ENCODE peak calls at places on chromosomes 6 and 20, in four cellular contexts. One of them, this sample, is unnamed.

GRCh38 chr6:3522561-3523287 is 65.9 kb upstream of the SLC22A23 start:
- DNase-seq in T-helper 1 cell: no peak
- DNase-seq in psoas muscle: no peak
- DNase-seq in T-helper 2 cell treated with Interferon-gamma antibody and Interleukin-4, amounts not matched to agents 5 μg/mL and 100 μg/mL, for 36 hours: no peak
- DNase-seq in this sample: no peak

GRCh38 chr20:63754008-63754407 is 14.4 kb downstream of the SLC2A4RG start:
- DNase-seq in T-helper 1 cell: no peak
- DNase-seq in psoas muscle: peak
- DNase-seq in T-helper 2 cell treated with Interferon-gamma antibody and Interleukin-4, amounts not matched to agents 5 μg/mL and 100 μg/mL, for 36 hours: no peak
- DNase-seq in this sample: no peak

GRCh38 chr6:39794231-39794630 is 2.1 kb downstream of the DAAM2 start:
- DNase-seq in T-helper 1 cell: no peak
- DNase-seq in psoas muscle: no peak
- DNase-seq in T-helper 2 cell treated with Interferon-gamma antibody and Interleukin-4, amounts not matched to agents 5 μg/mL and 100 μg/mL, for 36 hours: no peak
- DNase-seq in this sample: no peak

GRCh38 chr20:41696428-41696827 is 78.3 kb upstream of the CHD6 start:
- DNase-seq in T-helper 1 cell: no peak
- DNase-seq in psoas muscle: no peak
- DNase-seq in T-helper 2 cell treated with Interferon-gamma antibody and Interleukin-4, amounts not matched to agents 5 μg/mL and 100 μg/mL, for 36 hours: no peak
- DNase-seq in this sample: no peak

GRCh38 chr20:9411833-9412232 is 102.6 kb upstream of the LAMP5 start:
- DNase-seq in T-helper 1 cell: no peak
- DNase-seq in psoas muscle: no peak
- DNase-seq in T-helper 2 cell treated with Interferon-gamma antibody and Interleukin-4, amounts not matched to agents 5 μg/mL and 100 μg/mL, for 36 hours: no peak
- DNase-seq in this sample: no peak

GRCh38 chr6:122770835-122771601 is 8.5 kb upstream of the FABP7 start:
- DNase-seq in T-helper 1 cell: no peak
- DNase-seq in psoas muscle: no peak
- DNase-seq in T-helper 2 cell treated with Interferon-gamma antibody and Interleukin-4, amounts not matched to agents 5 μg/mL and 100 μg/mL, for 36 hours: no peak
- DNase-seq in this sample: no peak

GRCh38 chr6:150409576-150410066 is 40.8 kb downstream of the IYD start:
- DNase-seq in T-helper 1 cell: no peak
- DNase-seq in psoas muscle: peak
- DNase-seq in T-helper 2 cell treated with Interferon-gamma antibody and Interleukin-4, amounts not matched to agents 5 μg/mL and 100 μg/mL, for 36 hours: no peak
- DNase-seq in this sample: no peak

GRCh38 chr6:21871831-21872230 is 278.3 kb downstream of the SOX4 start:
- DNase-seq in T-helper 1 cell: no peak
- DNase-seq in psoas muscle: no peak
- DNase-seq in T-helper 2 cell treated with Interferon-gamma antibody and Interleukin-4, amounts not matched to agents 5 μg/mL and 100 μg/mL, for 36 hours: no peak
- DNase-seq in this sample: no peak

GRCh38 chr20:32737371-32738223 is 5.7 kb downstream of the COMMD7 start:
- DNase-seq in T-helper 1 cell: no peak
- DNase-seq in psoas muscle: no peak
- DNase-seq in T-helper 2 cell treated with Interferon-gamma antibody and Interleukin-4, amounts not matched to agents 5 μg/mL and 100 μg/mL, for 36 hours: peak
- DNase-seq in this sample: no peak

GRCh38 chr6:76861403-76861802 is 601.9 kb downstream of the HTR1B start:
- DNase-seq in T-helper 1 cell: no peak
- DNase-seq in psoas muscle: no peak
- DNase-seq in T-helper 2 cell treated with Interferon-gamma antibody and Interleukin-4, amounts not matched to agents 5 μg/mL and 100 μg/mL, for 36 hours: no peak
- DNase-seq in this sample: peak

GRCh38 chr6:14857501-14857900 is 388.4 kb upstream of the JARID2 start:
- DNase-seq in T-helper 1 cell: peak
- DNase-seq in psoas muscle: peak
- DNase-seq in T-helper 2 cell treated with Interferon-gamma antibody and Interleukin-4, amounts not matched to agents 5 μg/mL and 100 μg/mL, for 36 hours: peak
- DNase-seq in this sample: no peak

GRCh38 chr6:6752129-6752528 is 163.6 kb downstream of the LY86 start:
- DNase-seq in T-helper 1 cell: no peak
- DNase-seq in psoas muscle: no peak
- DNase-seq in T-helper 2 cell treated with Interferon-gamma antibody and Interleukin-4, amounts not matched to agents 5 μg/mL and 100 μg/mL, for 36 hours: no peak
- DNase-seq in this sample: no peak

GRCh38 chr6:168417158-168417557 is 23.8 kb upstream of the SMOC2 start:
- DNase-seq in T-helper 1 cell: no peak
- DNase-seq in psoas muscle: peak
- DNase-seq in T-helper 2 cell treated with Interferon-gamma antibody and Interleukin-4, amounts not matched to agents 5 μg/mL and 100 μg/mL, for 36 hours: no peak
- DNase-seq in this sample: no peak

GRCh38 chr6:3088446-3088845 is 20.2 kb downstream of the RIPK1 start:
- DNase-seq in T-helper 1 cell: no peak
- DNase-seq in psoas muscle: peak
- DNase-seq in T-helper 2 cell treated with Interferon-gamma antibody and Interleukin-4, amounts not matched to agents 5 μg/mL and 100 μg/mL, for 36 hours: no peak
- DNase-seq in this sample: no peak

GRCh38 chr6:129314575-129314974 is 395.4 kb downstream of the ARHGAP18 start:
- DNase-seq in T-helper 1 cell: no peak
- DNase-seq in psoas muscle: no peak
- DNase-seq in T-helper 2 cell treated with Interferon-gamma antibody and Interleukin-4, amounts not matched to agents 5 μg/mL and 100 μg/mL, for 36 hours: no peak
- DNase-seq in this sample: no peak

GRCh38 chr20:13009682-13010406 is 1.1 kb downstream of the SPTLC3 start:
- DNase-seq in T-helper 1 cell: no peak
- DNase-seq in psoas muscle: no peak
- DNase-seq in T-helper 2 cell treated with Interferon-gamma antibody and Interleukin-4, amounts not matched to agents 5 μg/mL and 100 μg/mL, for 36 hours: peak
- DNase-seq in this sample: no peak

GRCh38 chr6:30480536-30481156 is 8.7 kb upstream of the HLA-E start:
- DNase-seq in T-helper 1 cell: peak
- DNase-seq in psoas muscle: no peak
- DNase-seq in T-helper 2 cell treated with Interferon-gamma antibody and Interleukin-4, amounts not matched to agents 5 μg/mL and 100 μg/mL, for 36 hours: peak
- DNase-seq in this sample: no peak

GRCh38 chr6:86251106-86251505 is 608.4 kb upstream of the SYNCRIP start:
- DNase-seq in T-helper 1 cell: no peak
- DNase-seq in psoas muscle: no peak
- DNase-seq in T-helper 2 cell treated with Interferon-gamma antibody and Interleukin-4, amounts not matched to agents 5 μg/mL and 100 μg/mL, for 36 hours: no peak
- DNase-seq in this sample: no peak

GRCh38 chr20:61664741-61665320 is 400.9 kb downstream of the TAF4 start:
- DNase-seq in T-helper 1 cell: no peak
- DNase-seq in psoas muscle: no peak
- DNase-seq in T-helper 2 cell treated with Interferon-gamma antibody and Interleukin-4, amounts not matched to agents 5 μg/mL and 100 μg/mL, for 36 hours: no peak
- DNase-seq in this sample: no peak

GRCh38 chr6:121993362-121993761 is 406.1 kb upstream of the HSF2 start:
- DNase-seq in T-helper 1 cell: no peak
- DNase-seq in psoas muscle: no peak
- DNase-seq in T-helper 2 cell treated with Interferon-gamma antibody and Interleukin-4, amounts not matched to agents 5 μg/mL and 100 μg/mL, for 36 hours: no peak
- DNase-seq in this sample: no peak

GRCh38 chr20:60121903-60122302 is 163.7 kb downstream of the CDH26 start:
- DNase-seq in T-helper 1 cell: no peak
- DNase-seq in psoas muscle: no peak
- DNase-seq in T-helper 2 cell treated with Interferon-gamma antibody and Interleukin-4, amounts not matched to agents 5 μg/mL and 100 μg/mL, for 36 hours: no peak
- DNase-seq in this sample: no peak

GRCh38 chr6:130176378-130176777 is 46.4 kb downstream of the SAMD3 start:
- DNase-seq in T-helper 1 cell: no peak
- DNase-seq in psoas muscle: no peak
- DNase-seq in T-helper 2 cell treated with Interferon-gamma antibody and Interleukin-4, amounts not matched to agents 5 μg/mL and 100 μg/mL, for 36 hours: no peak
- DNase-seq in this sample: no peak

GRCh38 chr20:4041748-4042411 is 26.5 kb upstream of the RNF24 start:
- DNase-seq in T-helper 1 cell: no peak
- DNase-seq in psoas muscle: no peak
- DNase-seq in T-helper 2 cell treated with Interferon-gamma antibody and Interleukin-4, amounts not matched to agents 5 μg/mL and 100 μg/mL, for 36 hours: no peak
- DNase-seq in this sample: no peak

GRCh38 chr6:77650098-77650663 is 2.7 kb upstream of the MEI4 start:
- DNase-seq in T-helper 1 cell: no peak
- DNase-seq in psoas muscle: peak
- DNase-seq in T-helper 2 cell treated with Interferon-gamma antibody and Interleukin-4, amounts not matched to agents 5 μg/mL and 100 μg/mL, for 36 hours: no peak
- DNase-seq in this sample: no peak

GRCh38 chr6:21953831-21954801 is 342.7 kb downstream of the PRL start:
- DNase-seq in T-helper 1 cell: no peak
- DNase-seq in psoas muscle: no peak
- DNase-seq in T-helper 2 cell treated with Interferon-gamma antibody and Interleukin-4, amounts not matched to agents 5 μg/mL and 100 μg/mL, for 36 hours: no peak
- DNase-seq in this sample: no peak

GRCh38 chr6:5746392-5747140 is 260.2 kb downstream of the NRN1 start:
- DNase-seq in T-helper 1 cell: no peak
- DNase-seq in psoas muscle: no peak
- DNase-seq in T-helper 2 cell treated with Interferon-gamma antibody and Interleukin-4, amounts not matched to agents 5 μg/mL and 100 μg/mL, for 36 hours: no peak
- DNase-seq in this sample: no peak

This sample was measured in HAP-1.